ENCODE peak calls at places on chromosomes 4 and X, in seven cellular contexts. T, Z, B, W, F, R and A are unnamed samples. For H3K4me1 and H3K36me3, the result is how much of the 10 kb centered on the place peaks cover.

GRCh38 chr4:94454405-94454804 is 2.7 kb downstream of the PDLIM5 start:
- DNase-seq in F (no peak), B (no peak), W (no peak), T (no peak), Z (no peak), R (no peak), A (no peak)

GRCh38 chr4:82785248-82786003 is 13.2 kb downstream of the SCD5 start:
- DNase-seq in F (no peak), W (no peak), B (no peak), Z (no peak), R (peak), T (no peak), A (peak)

GRCh38 chr4:20506827-20507226 is 193.4 kb upstream of the PACRGL start:
- DNase-seq in W (no peak), F (no peak), B (no peak), T (no peak), Z (no peak), R (no peak), A (no peak)

GRCh38 chrX:9241427-9241826 is 207.5 kb upstream of the FAM9B start:
- DNase-seq in T (no peak), F (no peak), B (no peak), R (no peak), Z (no peak), W (no peak), A (no peak)

GRCh38 chr4:183816882-183817509 is 88.1 kb upstream of the STOX2 start:
- DNase-seq in B (no peak), T (no peak), W (no peak), Z (no peak), F (no peak), R (no peak), A (no peak)

GRCh38 chr4:5158391-5158770 is 107.1 kb downstream of the STK32B start:
- DNase-seq in T (no peak), B (no peak), Z (no peak), W (no peak), R (no peak), F (no peak), A (no peak)

GRCh38 chrX:124194903-124195302 is 137.6 kb upstream of the TEX13D start:
- DNase-seq in T (no peak), F (no peak), W (no peak), B (peak), Z (no peak), R (no peak), A (no peak)

GRCh38 chrX:40922307-40922706 is 162.9 kb upstream of the USP9X start:
- DNase-seq in T (peak), F (no peak), W (no peak), Z (no peak), R (peak), B (no peak), A (peak)

GRCh38 chrX:151981129-151981528 is 6.7 kb upstream of the GABRE start:
- DNase-seq in Z (no peak), W (no peak), T (no peak), F (no peak), R (peak), B (no peak), A (no peak)

GRCh38 chrX:39613997-39614679 is 483.6 kb downstream of the BCOR start:
- DNase-seq in T (no peak), F (no peak), Z (peak), B (no peak), W (no peak), R (no peak), A (no peak)

GRCh38 chrX:154010330-154011087 is 9.2 kb downstream of the IRAK1 start:
- DNase-seq in Z (no peak), R (no peak), B (no peak), F (no peak), W (no peak), T (no peak), A (no peak)

GRCh38 chrX:104343408-104344129 is 88.8 kb upstream of the ESX1 start:
- DNase-seq in F (peak), B (no peak), W (peak), R (peak), Z (peak), T (peak), A (peak)

GRCh38 chr4:2082118-2082517 is 23.0 kb downstream of the NAT8L start:
- DNase-seq in Z (no peak), T (no peak), W (no peak), R (peak), B (no peak), F (no peak), A (no peak)

GRCh38 chr4:72312032-72312650 is 256.9 kb downstream of the ADAMTS3 start:
- DNase-seq in W (no peak), T (peak), Z (no peak), F (peak), R (no peak), B (peak), A (no peak)

GRCh38 chrX:109374276-109374960 is 107.5 kb downstream of the GUCY2F start:
- DNase-seq in W (no peak), T (no peak), F (no peak), Z (no peak), R (no peak), B (no peak), A (no peak)

GRCh38 chr4:155966661-155967060 is 13.0 kb upstream of the CTSO start:
- DNase-seq in W (no peak), B (no peak), R (no peak), Z (no peak), F (no peak), T (no peak), A (no peak)

GRCh38 chr4:6472008-6472386 is 417 bp downstream of the PPP2R2C start:
- DNase-seq in T (no peak), R (peak), F (no peak), Z (no peak), W (no peak), B (no peak), A (no peak)

GRCh38 chr4:101229116-101229515 is 118.2 kb downstream of the PPP3CA start:
- DNase-seq in T (no peak), B (no peak), W (no peak), R (no peak), F (no peak), Z (no peak), A (no peak)

GRCh38 chrX:12771445-12772069 is 19.7 kb upstream of the PRPS2 start:
- DNase-seq in W (peak), Z (peak), B (peak), R (no peak), F (peak), T (peak), A (peak)

GRCh38 chr4:89174784-89175183 is 63.5 kb downstream of the TIGD2 start:
- DNase-seq in B (no peak), Z (no peak), F (no peak), T (no peak), W (no peak), R (no peak), A (no peak)

DNA sequence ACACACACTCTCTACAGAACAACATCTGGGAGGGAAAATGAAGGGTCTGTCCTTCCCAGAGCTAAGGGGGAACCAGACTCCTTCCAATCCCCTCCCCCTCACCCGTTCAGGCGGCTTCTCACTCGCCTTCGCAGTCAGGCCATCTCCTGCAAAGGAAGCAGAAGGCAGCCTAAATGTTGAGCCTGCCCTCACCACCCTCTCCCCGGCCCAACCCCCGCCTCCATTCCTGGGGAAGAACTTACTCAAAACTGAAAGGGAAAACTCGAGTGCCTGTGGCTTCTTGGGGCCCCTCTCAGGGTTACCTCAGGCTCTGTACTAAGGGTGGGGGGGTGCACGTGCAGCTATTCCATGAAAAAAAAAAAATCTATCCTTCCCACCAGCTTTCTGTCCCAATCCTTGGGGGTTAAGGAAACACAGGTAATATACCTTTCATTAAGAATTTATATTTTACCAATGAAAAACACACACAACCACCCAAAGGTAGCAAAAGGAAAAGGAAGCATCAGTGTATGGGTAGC is 2.4 kb downstream of the ZMYM3 start:
- DNase-seq in Z (no peak), T (no peak), B (no peak), W (peak), F (no peak), R (no peak), A (no peak)
- H3K4me3 ChIP-seq in Z (no peak), T (no peak), B (no peak), W (no peak), F (no peak), R (no peak), A (no peak)

GRCh38 chrX:65578346-65578745 is 43.8 kb upstream of the LAS1L start:
- DNase-seq in Z (no peak), W (no peak), F (no peak), B (no peak), T (no peak), R (no peak), A (no peak)

GRCh38 chrX:65587616-65588526 is 53.3 kb upstream of the LAS1L start:
- DNase-seq in B (peak), Z (no peak), W (no peak), F (peak), T (peak), R (peak), A (no peak)

GRCh38 chrX:65581661-65582339 is 47.2 kb upstream of the LAS1L start:
- DNase-seq in R (peak), F (peak), T (peak), Z (peak), W (peak), B (peak), A (peak)

GRCh38 chrX:65586491-65586890 is 51.9 kb upstream of the LAS1L start:
- DNase-seq in R (no peak), B (no peak), W (no peak), F (no peak), Z (no peak), T (no peak), A (no peak)

GRCh38 chrX:65582450-65583082 is 48.0 kb upstream of the LAS1L start:
- DNase-seq in R (no peak), T (no peak), B (no peak), W (no peak), Z (no peak), F (no peak), A (no peak)
- H3K4me1 ChIP-seq in R (under half), T (under half), B (under half), W (under half), Z (under half), F (under half), A (under half)

GRCh38 chr4:3123201-3123671 is 48.8 kb downstream of the HTT start:
- DNase-seq in T (no peak), Z (no peak), W (no peak), B (no peak), R (no peak), F (no peak), A (no peak)

GRCh38 chr4:3121110-3121509 is 46.6 kb downstream of the HTT start:
- DNase-seq in F (no peak), T (no peak), Z (no peak), W (no peak), B (no peak), R (no peak), A (no peak)

GRCh38 chr4:3124070-3124767 is 49.7 kb downstream of the HTT start:
- DNase-seq in Z (no peak), B (no peak), T (no peak), F (no peak), R (no peak), W (no peak), A (peak)

GRCh38 chr4:3122081-3122563 is 47.6 kb downstream of the HTT start:
- DNase-seq in F (no peak), R (no peak), Z (no peak), B (no peak), W (no peak), T (no peak), A (no peak)

GRCh38 chr4:3121596-3121995 is 47.1 kb downstream of the HTT start:
- DNase-seq in T (no peak), Z (no peak), B (no peak), R (no peak), F (no peak), W (no peak), A (no peak)
- H3K36me3 ChIP-seq in T (under half), Z (under half), B (under half), R (under half), F (under half), W (half or more), A (under half)

DNA sequence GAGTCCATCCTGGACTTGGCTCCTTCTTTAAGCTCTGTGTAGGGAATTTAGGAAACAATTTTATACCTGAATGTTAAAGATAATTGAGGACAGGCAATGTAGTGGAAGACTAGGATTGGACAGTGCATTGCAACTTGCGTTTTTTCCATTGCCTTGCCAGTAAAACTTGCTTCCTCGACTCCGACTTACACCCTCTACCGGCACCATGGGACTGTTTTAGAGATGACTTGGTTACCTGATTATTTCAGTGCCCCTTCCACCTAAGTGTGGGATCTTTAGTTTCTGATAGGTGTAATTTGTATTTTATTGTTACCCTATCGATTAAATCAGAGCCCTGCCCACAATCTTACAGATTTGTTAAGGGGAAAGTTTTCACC is 1.2 kb downstream of the PRPS1 start:
- DNase-seq in B (no peak), T (peak), Z (peak), R (no peak), F (no peak), W (peak), A (peak)
- H3K4me3 ChIP-seq in B (peak), T (no peak), Z (peak), R (peak), F (peak), W (peak), A (peak)

GRCh38 chr4:168540086-168540864 is 43.4 kb downstream of the PALLD start:
- DNase-seq in R (peak), T (no peak), Z (no peak), F (no peak), W (no peak), B (no peak), A (no peak)

GRCh38 chr4:168540865-168541607 is 44.2 kb downstream of the PALLD start:
- DNase-seq in W (no peak), T (no peak), B (no peak), R (no peak), F (no peak), Z (no peak), A (no peak)

GRCh38 chr4:168537086-168537485 is 40.2 kb downstream of the PALLD start:
- DNase-seq in R (no peak), W (no peak), B (no peak), F (no peak), Z (no peak), T (no peak), A (no peak)

GRCh38 chr4:168537556-168537955 is 40.7 kb downstream of the PALLD start:
- DNase-seq in W (no peak), R (no peak), B (no peak), T (no peak), F (no peak), Z (no peak), A (no peak)

DNA sequence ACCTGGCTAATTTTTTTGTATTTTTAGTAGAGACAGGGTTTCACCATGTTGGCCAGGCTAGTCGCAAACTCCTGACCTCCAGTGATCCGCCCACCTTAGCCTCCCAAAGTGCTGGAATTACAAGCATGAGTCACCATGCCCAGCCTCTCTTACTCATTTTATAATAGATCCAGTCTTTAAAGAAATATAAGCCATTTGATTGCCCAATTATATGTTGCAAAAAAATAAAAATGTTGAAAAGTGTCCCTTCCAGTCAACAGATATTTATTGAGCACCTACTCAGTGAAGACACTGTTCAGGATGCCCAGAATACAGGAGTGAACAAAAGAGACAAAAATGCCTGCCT is 44.7 kb downstream of the PALLD start:
- DNase-seq in T (no peak), F (no peak), B (no peak), W (no peak), R (peak), Z (no peak), A (no peak)
- H3K4me1 ChIP-seq in T (under half), F (under half), B (under half), W (under half), R (under half), Z (under half), A (under half)

GRCh38 chrX:310621-311155 is 7.9 kb downstream of the GTPBP6 start:
- DNase-seq in F (peak), T (no peak), W (no peak), Z (no peak), B (no peak), R (peak), A (no peak)

GRCh38 chrX:308821-309520 is 9.6 kb downstream of the GTPBP6 start:
- DNase-seq in B (no peak), F (peak), R (peak), W (no peak), T (no peak), Z (no peak), A (no peak)

GRCh38 chrX:313546-313945 is 5.0 kb downstream of the GTPBP6 start:
- DNase-seq in W (no peak), Z (no peak), F (no peak), B (no peak), T (no peak), R (no peak), A (no peak)

GRCh38 chrX:312621-313331 is 5.8 kb downstream of the GTPBP6 start:
- DNase-seq in B (no peak), F (no peak), Z (no peak), T (no peak), W (no peak), R (no peak), A (no peak)

GRCh38 chrX:311156-312129 is 7.2 kb downstream of the GTPBP6 start:
- DNase-seq in T (no peak), R (peak), Z (no peak), F (peak), W (no peak), B (no peak), A (no peak)
- H3K36me3 ChIP-seq in T (under half), R (half or more), Z (half or more), F (half or more), W (half or more), B (under half), A (under half)

DNA sequence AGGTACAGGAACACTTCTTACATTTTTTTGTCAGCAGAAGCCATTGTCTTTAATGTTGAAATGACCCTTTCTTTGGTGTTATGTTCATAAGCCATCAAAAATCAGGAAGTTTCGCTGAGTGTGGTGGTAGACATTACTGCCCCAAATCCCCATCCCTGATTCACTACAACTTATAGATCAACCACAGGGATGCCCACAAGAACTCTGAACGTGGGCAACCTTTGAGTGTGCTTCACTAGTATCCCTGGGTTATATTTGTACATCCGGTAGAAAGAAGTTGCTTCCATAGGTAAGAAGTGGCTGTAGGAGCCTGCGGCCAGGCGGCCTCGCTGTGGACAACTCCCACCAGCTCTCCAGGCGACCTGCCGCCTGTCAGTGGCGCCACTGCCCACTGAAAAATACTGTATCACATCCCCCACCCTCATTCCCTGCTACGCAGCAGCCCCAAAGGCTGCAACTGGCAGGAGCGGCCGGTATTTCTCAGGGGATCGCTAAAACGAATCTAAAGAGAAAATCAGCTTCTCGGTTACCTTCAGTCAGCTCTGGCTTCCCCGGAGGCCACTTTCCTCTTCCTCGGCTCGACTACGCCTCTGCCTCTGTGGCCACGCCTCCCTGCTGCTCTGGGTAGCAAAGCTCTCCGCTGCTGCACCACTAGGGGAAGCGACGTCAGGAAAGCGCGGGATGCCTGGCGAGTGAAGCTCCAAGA is 13.9 kb upstream of the ETDC start:
- DNase-seq in W (no peak), B (peak), T (peak), R (no peak), F (peak), Z (peak), A (peak)
- H3K4me3 ChIP-seq in W (no peak), B (peak), T (no peak), R (no peak), F (peak), Z (peak), A (peak)

DNA sequence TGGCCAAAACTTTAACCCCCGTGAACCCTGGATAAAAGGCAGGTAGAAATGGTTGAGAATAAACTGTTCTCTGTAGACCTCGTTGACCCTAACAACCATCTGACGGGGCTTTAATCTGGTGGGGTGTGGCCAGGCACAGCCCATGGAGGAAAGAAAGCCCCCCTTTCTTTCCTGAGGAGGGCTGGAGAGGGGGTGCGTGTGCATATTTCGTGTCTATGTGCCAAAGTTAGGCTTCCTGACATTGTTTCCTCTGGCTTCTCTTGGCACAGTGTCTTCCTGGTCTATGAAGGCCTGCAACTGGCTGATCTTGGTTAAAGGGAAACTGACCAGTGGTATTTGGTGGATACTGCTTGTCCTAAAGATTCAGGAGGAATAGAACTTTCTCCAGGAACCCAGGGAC is 97.1 kb downstream of the MGST2 start:
- DNase-seq in Z (no peak), W (no peak), F (no peak), T (no peak), R (no peak), B (no peak), A (no peak)
- H3K4me1 ChIP-seq in Z (under half), W (under half), F (under half), T (under half), R (under half), B (half or more), A (half or more)

DNA sequence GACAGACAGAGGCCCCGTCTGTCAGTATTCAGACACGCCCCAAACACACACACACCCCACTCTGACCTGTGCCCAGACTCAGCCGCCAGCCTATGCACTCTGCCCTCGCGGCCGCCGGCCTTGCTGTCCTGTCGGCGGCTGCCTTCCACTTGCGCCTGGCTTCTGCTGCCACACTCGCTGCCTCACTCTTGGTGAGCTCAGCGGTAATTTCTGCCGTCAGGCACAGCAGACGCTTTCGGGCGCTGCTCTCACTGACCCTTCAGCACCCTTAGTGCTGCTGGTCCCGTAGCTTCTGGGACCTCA is 10.3 kb downstream of the PIGG start:
- DNase-seq in F (no peak), Z (no peak), B (no peak), W (no peak), R (no peak), T (no peak), A (no peak)
- H3K36me3 ChIP-seq in F (half or more), Z (under half), B (under half), W (half or more), R (under half), T (under half), A (half or more)